ENCODE peak calls at places on chromosomes 7 and 10, in seven cellular contexts. One of them, this sample, is unnamed.

GRCh38 chr10:109899578-109900355 is 23.5 kb downstream of the XPNPEP1 start:
- DNase-seq in K562: no peak
- DNase-seq in HCT116: no peak
- DNase-seq in H1: no peak
- DNase-seq in GM12878: no peak
- DNase-seq in HepG2: no peak
- DNase-seq in IMR-90: peak
- DNase-seq in this sample: no peak

GRCh38 chr10:35347088-35347487 is 10.8 kb downstream of the CCNY start:
- DNase-seq in IMR-90: no peak
- DNase-seq in GM12878: no peak
- DNase-seq in H1: no peak
- DNase-seq in HepG2: no peak
- DNase-seq in HCT116: no peak
- DNase-seq in K562: no peak
- DNase-seq in this sample: no peak

GRCh38 chr10:110810625-110811024 is 61.1 kb upstream of the PDCD4 start:
- DNase-seq in HepG2: no peak
- DNase-seq in H1: no peak
- DNase-seq in K562: no peak
- DNase-seq in IMR-90: no peak
- DNase-seq in HCT116: no peak
- DNase-seq in GM12878: no peak
- DNase-seq in this sample: no peak

GRCh38 chr10:121696854-121697253 is 98.6 kb upstream of the FGFR2 start:
- DNase-seq in HepG2: peak
- DNase-seq in GM12878: no peak
- DNase-seq in H1: peak
- DNase-seq in K562: peak
- DNase-seq in IMR-90: no peak
- DNase-seq in HCT116: peak
- DNase-seq in this sample: peak

GRCh38 chr10:21173433-21173963 is 276.4 kb upstream of the NEBL start:
- DNase-seq in HCT116: no peak
- DNase-seq in K562: no peak
- DNase-seq in H1: peak
- DNase-seq in IMR-90: no peak
- DNase-seq in HepG2: no peak
- DNase-seq in GM12878: no peak
- DNase-seq in this sample: no peak

GRCh38 chr7:96497567-96497966 is 175.7 kb upstream of the SLC25A13 start:
- DNase-seq in K562: no peak
- DNase-seq in HepG2: no peak
- DNase-seq in GM12878: no peak
- DNase-seq in IMR-90: no peak
- DNase-seq in H1: no peak
- DNase-seq in HCT116: no peak
- DNase-seq in this sample: no peak

GRCh38 chr10:79345241-79346011 is 1.8 kb upstream of the PPIF start:
- DNase-seq in HCT116: no peak
- DNase-seq in H1: no peak
- DNase-seq in K562: no peak
- DNase-seq in HepG2: no peak
- DNase-seq in GM12878: no peak
- DNase-seq in IMR-90: no peak
- DNase-seq in this sample: no peak

GRCh38 chr10:62638062-62638477 is 166.4 kb upstream of the ADO start:
- DNase-seq in K562: no peak
- DNase-seq in H1: no peak
- DNase-seq in IMR-90: peak
- DNase-seq in HepG2: no peak
- DNase-seq in HCT116: no peak
- DNase-seq in GM12878: peak
- DNase-seq in this sample: no peak

GRCh38 chr10:63504145-63504881 is 16.9 kb upstream of the REEP3 start:
- DNase-seq in IMR-90: no peak
- DNase-seq in HepG2: no peak
- DNase-seq in H1: no peak
- DNase-seq in GM12878: no peak
- DNase-seq in HCT116: no peak
- DNase-seq in K562: peak
- DNase-seq in this sample: no peak

GRCh38 chr10:50392966-50393718 is 141.8 kb upstream of the ASAH2 start:
- DNase-seq in HepG2: peak
- DNase-seq in K562: peak
- DNase-seq in H1: no peak
- DNase-seq in HCT116: no peak
- DNase-seq in IMR-90: no peak
- DNase-seq in GM12878: no peak
- DNase-seq in this sample: peak

GRCh38 chr10:1465993-1466764 is 271.1 kb downstream of the ADARB2 start:
- DNase-seq in K562: no peak
- DNase-seq in HepG2: no peak
- DNase-seq in H1: no peak
- DNase-seq in GM12878: no peak
- DNase-seq in IMR-90: no peak
- DNase-seq in HCT116: no peak
- DNase-seq in this sample: no peak

GRCh38 chr10:117246997-117247667 is 6.2 kb downstream of the SLC18A2 start:
- DNase-seq in H1: no peak
- DNase-seq in IMR-90: no peak
- DNase-seq in K562: no peak
- DNase-seq in GM12878: no peak
- DNase-seq in HepG2: no peak
- DNase-seq in HCT116: no peak
- DNase-seq in this sample: no peak

GRCh38 chr10:110827410-110827809 is 44.3 kb upstream of the PDCD4 start:
- DNase-seq in HCT116: no peak
- DNase-seq in K562: no peak
- DNase-seq in HepG2: peak
- DNase-seq in H1: no peak
- DNase-seq in IMR-90: peak
- DNase-seq in GM12878: no peak
- DNase-seq in this sample: no peak

GRCh38 chr7:99679400-99680191 is at the start of gene CYP3A5:
- DNase-seq in HCT116: peak
- DNase-seq in H1: no peak
- DNase-seq in K562: peak
- DNase-seq in IMR-90: no peak
- DNase-seq in HepG2: no peak
- DNase-seq in GM12878: no peak
- DNase-seq in this sample: peak

GRCh38 chr10:13711281-13711680 is 124.5 kb downstream of the PRPF18 start:
- DNase-seq in H1: no peak
- DNase-seq in HepG2: no peak
- DNase-seq in HCT116: no peak
- DNase-seq in IMR-90: no peak
- DNase-seq in K562: no peak
- DNase-seq in GM12878: no peak
- DNase-seq in this sample: no peak

GRCh38 chr7:100654908-100655831 is 1.1 kb downstream of the ACTL6B start:
- DNase-seq in HepG2: no peak
- DNase-seq in IMR-90: no peak
- DNase-seq in H1: no peak
- DNase-seq in K562: no peak
- DNase-seq in GM12878: no peak
- DNase-seq in HCT116: no peak
- DNase-seq in this sample: no peak

GRCh38 chr10:110115784-110116520 is 91.5 kb upstream of the MXI1 start:
- DNase-seq in GM12878: no peak
- DNase-seq in HepG2: no peak
- DNase-seq in H1: no peak
- DNase-seq in IMR-90: no peak
- DNase-seq in K562: no peak
- DNase-seq in HCT116: no peak
- DNase-seq in this sample: no peak

GRCh38 chr10:124946945-124947344 is 5.0 kb downstream of the ZRANB1 start:
- DNase-seq in HepG2: no peak
- DNase-seq in HCT116: no peak
- DNase-seq in IMR-90: no peak
- DNase-seq in GM12878: no peak
- DNase-seq in H1: no peak
- DNase-seq in K562: peak
- DNase-seq in this sample: no peak

GRCh38 chr7:129606801-129607200 is 4.7 kb upstream of the NRF1 start:
- DNase-seq in HepG2: no peak
- DNase-seq in IMR-90: no peak
- DNase-seq in H1: no peak
- DNase-seq in GM12878: no peak
- DNase-seq in K562: no peak
- DNase-seq in HCT116: no peak
- DNase-seq in this sample: no peak

DNA sequence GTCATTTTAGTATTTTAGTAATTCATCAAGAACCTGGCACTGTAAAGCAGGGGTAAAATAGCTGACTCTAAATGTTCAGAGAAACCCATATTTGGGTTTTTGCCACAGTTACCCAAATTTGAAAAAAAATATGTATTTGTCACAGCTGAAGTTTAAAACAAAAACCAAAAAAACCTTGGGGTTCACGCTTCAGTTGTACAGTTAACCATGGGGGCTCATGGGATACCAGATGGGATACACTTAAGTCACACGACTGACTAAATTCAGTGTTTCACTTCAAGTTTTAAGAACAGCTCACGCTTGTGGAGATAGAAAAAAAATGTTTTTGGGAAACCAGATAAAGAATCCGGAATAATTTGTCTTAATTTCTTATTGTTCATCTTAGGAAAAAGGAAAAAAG is 2.1 kb downstream of the ARL3 start:
- DNase-seq in H1: no peak
- DNase-seq in K562: no peak
- DNase-seq in HepG2: no peak
- DNase-seq in IMR-90: no peak
- DNase-seq in GM12878: no peak
- DNase-seq in HCT116: no peak
- DNase-seq in this sample: no peak
- TF ChIP-seq CEBPB in H1: no peak
- TF ChIP-seq CEBPB in K562: no peak
- TF ChIP-seq CEBPB in HepG2: no peak
- TF ChIP-seq CEBPB in IMR-90: no peak
- TF ChIP-seq CEBPB in GM12878: no peak
- TF ChIP-seq CEBPB in HCT116: no peak
- TF ChIP-seq CEBPB in this sample: no peak

GRCh38 chr7:82741493-82741892 is 297.9 kb upstream of the CACNA2D1 start:
- DNase-seq in H1: no peak
- DNase-seq in HCT116: no peak
- DNase-seq in GM12878: no peak
- DNase-seq in K562: no peak
- DNase-seq in IMR-90: no peak
- DNase-seq in HepG2: no peak
- DNase-seq in this sample: no peak

GRCh38 chr7:82740246-82740848 is 296.8 kb upstream of the CACNA2D1 start:
- DNase-seq in H1: peak
- DNase-seq in IMR-90: peak
- DNase-seq in GM12878: no peak
- DNase-seq in HCT116: peak
- DNase-seq in HepG2: peak
- DNase-seq in K562: peak
- DNase-seq in this sample: peak

GRCh38 chr7:82742163-82742562 is 298.6 kb upstream of the CACNA2D1 start:
- DNase-seq in HCT116: no peak
- DNase-seq in HepG2: no peak
- DNase-seq in H1: no peak
- DNase-seq in K562: no peak
- DNase-seq in IMR-90: no peak
- DNase-seq in GM12878: no peak
- DNase-seq in this sample: no peak

GRCh38 chr7:82745820-82746219 is 302.2 kb upstream of the CACNA2D1 start:
- DNase-seq in IMR-90: peak
- DNase-seq in HCT116: no peak
- DNase-seq in HepG2: no peak
- DNase-seq in H1: no peak
- DNase-seq in GM12878: no peak
- DNase-seq in K562: no peak
- DNase-seq in this sample: no peak

GRCh38 chr7:82745117-82745516 is 301.5 kb upstream of the CACNA2D1 start:
- DNase-seq in HCT116: no peak
- DNase-seq in HepG2: no peak
- DNase-seq in H1: no peak
- DNase-seq in GM12878: no peak
- DNase-seq in K562: no peak
- DNase-seq in IMR-90: peak
- DNase-seq in this sample: no peak
- TF ChIP-seq CEBPB in HCT116: no peak
- TF ChIP-seq CEBPB in HepG2: no peak
- TF ChIP-seq CEBPB in H1: no peak
- TF ChIP-seq CEBPB in GM12878: no peak
- TF ChIP-seq CEBPB in K562: no peak
- TF ChIP-seq CEBPB in IMR-90: no peak
- TF ChIP-seq CEBPB in this sample: no peak

DNA sequence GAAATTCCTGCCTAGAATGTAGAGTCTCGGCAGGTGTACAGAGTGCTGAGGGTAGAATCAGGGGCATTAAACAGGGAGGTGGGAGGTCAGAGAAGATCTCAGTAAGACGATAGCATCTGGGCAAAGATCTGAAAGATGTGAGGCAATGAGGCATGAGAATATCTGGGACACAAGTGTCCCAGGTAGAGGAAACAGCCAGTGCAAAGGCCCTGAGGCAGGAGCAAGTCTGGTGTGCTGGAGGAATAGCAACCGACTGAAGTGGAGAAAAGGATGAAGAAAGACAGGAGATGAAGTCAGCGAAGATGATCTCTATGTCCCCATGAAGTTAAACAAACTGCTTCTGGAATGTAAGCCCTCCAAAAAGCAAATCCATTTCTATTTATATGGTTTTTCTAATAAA is 84.4 kb downstream of the USP6NL start:
- DNase-seq in K562: no peak
- DNase-seq in GM12878: no peak
- DNase-seq in HCT116: no peak
- DNase-seq in H1: no peak
- DNase-seq in IMR-90: no peak
- DNase-seq in HepG2: no peak
- DNase-seq in this sample: no peak
- TF ChIP-seq CEBPB in K562: no peak
- TF ChIP-seq CEBPB in GM12878: no peak
- TF ChIP-seq CEBPB in HCT116: no peak
- TF ChIP-seq CEBPB in H1: no peak
- TF ChIP-seq CEBPB in IMR-90: no peak
- TF ChIP-seq CEBPB in HepG2: no peak
- TF ChIP-seq CEBPB in this sample: no peak

DNA sequence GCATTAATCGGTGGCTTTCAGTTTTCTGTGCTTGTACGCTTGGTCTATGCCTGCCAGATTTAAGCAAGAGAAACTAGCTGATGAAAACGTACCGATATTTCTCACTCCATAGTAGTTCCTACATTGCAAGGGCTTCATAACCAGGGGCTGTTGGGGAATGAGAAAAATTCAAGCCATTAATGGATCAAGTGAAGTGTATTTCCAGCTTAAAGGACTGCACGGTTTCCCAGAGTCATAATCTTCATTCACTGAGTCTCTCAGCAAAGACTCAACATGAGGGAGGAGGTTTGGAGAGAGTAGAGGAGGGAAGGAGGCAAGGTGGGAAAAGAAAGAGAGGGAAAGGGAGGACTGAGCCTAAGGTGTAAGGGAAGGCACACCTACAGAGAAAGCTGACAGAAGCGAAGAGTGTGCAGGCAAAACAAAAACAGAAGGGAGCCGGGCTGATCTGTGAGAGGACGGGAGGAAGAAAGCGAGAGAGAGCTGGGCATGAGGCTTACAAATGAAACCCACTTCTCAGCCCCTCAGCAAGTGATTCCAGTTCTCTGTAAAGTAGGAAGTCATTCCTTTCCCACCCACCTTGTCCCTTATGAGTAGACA is 622 bp downstream of the GIMAP2 start:
- DNase-seq in HepG2: no peak
- DNase-seq in K562: no peak
- DNase-seq in H1: no peak
- DNase-seq in GM12878: no peak
- DNase-seq in HCT116: no peak
- DNase-seq in IMR-90: no peak
- DNase-seq in this sample: no peak
- TF ChIP-seq CEBPB in HepG2: no peak
- TF ChIP-seq CEBPB in K562: no peak
- TF ChIP-seq CEBPB in H1: no peak
- TF ChIP-seq CEBPB in GM12878: no peak
- TF ChIP-seq CEBPB in HCT116: no peak
- TF ChIP-seq CEBPB in IMR-90: no peak
- TF ChIP-seq CEBPB in this sample: no peak

This sample was measured in A549.